ENCODE peak calls at places on chromosome 11, in five cellular contexts. B is heart left ventricle; R is SJSA1; J is sigmoid colon; D is CD8-positive, alpha-beta T cell. Q is an unnamed sample. For H3K36me3 and H3K4me1, the result is how much of the 10 kb centered on the place peaks cover.

GRCh38 chr11:66315921-66316811 is 678 bp downstream of the CD248 start:
- DNase-seq in B (no peak), D (peak), J (no peak), R (peak), Q (no peak)

GRCh38 chr11:7278314-7278917 is 26.7 kb downstream of the SYT9 start:
- DNase-seq in D (no peak), B (no peak), J (no peak), R (no peak), Q (peak)

GRCh38 chr11:19087658-19088057 is 27.1 kb upstream of the MRGPRX2 start:
- DNase-seq in R (no peak), D (no peak), B (no peak), J (no peak), Q (no peak)

GRCh38 chr11:45470151-45471001 is 184.2 kb upstream of the SYT13 start:
- DNase-seq in J (no peak), B (no peak), D (no peak), R (no peak), Q (no peak)

GRCh38 chr11:129853508-129854228 is 38.0 kb downstream of the TMEM45B start:
- DNase-seq in R (no peak), J (no peak), B (no peak), D (peak), Q (no peak)

GRCh38 chr11:124835918-124836317 is 29.3 kb upstream of the ROBO3 start:
- DNase-seq in J (no peak), D (no peak), R (no peak), B (no peak), Q (no peak)

GRCh38 chr11:1168256-1168655 is 10.5 kb downstream of the MUC5AC start:
- DNase-seq in B (no peak), J (peak), D (no peak), R (no peak), Q (no peak)

GRCh38 chr11:65014146-65014960 is at the start of gene ARL2:
- DNase-seq in D (no peak), R (no peak), J (no peak), B (no peak), Q (no peak)

GRCh38 chr11:14386895-14387480 is 28.0 kb upstream of the RRAS2 start:
- DNase-seq in R (peak), J (no peak), D (no peak), B (peak), Q (peak)

GRCh38 chr11:57087966-57088365 is 93.8 kb upstream of the LRRC55 start:
- DNase-seq in B (no peak), J (no peak), D (no peak), R (no peak), Q (no peak)

GRCh38 chr11:94675788-94676187 is 92.4 kb upstream of the AMOTL1 start:
- DNase-seq in D (no peak), B (no peak), J (no peak), R (no peak), Q (no peak)

GRCh38 chr11:5891216-5891800 is 1.7 kb upstream of the OR52E5 start:
- DNase-seq in D (no peak), J (no peak), R (no peak), B (no peak), Q (no peak)

GRCh38 chr11:88402192-88402715 is 64.7 kb upstream of the CTSC start:
- DNase-seq in J (no peak), B (no peak), D (no peak), R (peak), Q (no peak)

GRCh38 chr11:9090488-9091043 is 833 bp downstream of the SCUBE2 start:
- DNase-seq in B (no peak), J (no peak), D (no peak), R (no peak), Q (no peak)

GRCh38 chr11:82146789-82147188 is 586.9 kb downstream of the FAM181B start:
- DNase-seq in R (no peak), J (no peak), B (no peak), D (no peak), Q (no peak)

GRCh38 chr11:15327786-15328231 is 213.1 kb downstream of the INSC start:
- DNase-seq in B (peak), D (no peak), R (peak), J (no peak), Q (peak)

GRCh38 chr11:14894657-14895598 is 2.9 kb upstream of the CYP2R1 start:
- DNase-seq in D (no peak), B (peak), R (no peak), J (peak), Q (no peak)

GRCh38 chr11:117239295-117239694 is 6.8 kb downstream of the RNF214 start:
- DNase-seq in R (peak), D (no peak), B (no peak), J (no peak), Q (no peak)

GRCh38 chr11:72014761-72015320 is 16.1 kb downstream of the IL18BP start:
- DNase-seq in R (no peak), D (no peak), B (no peak), J (no peak), Q (no peak)

GRCh38 chr11:75424396-75424795 is 8.6 kb downstream of the KLHL35 start:
- DNase-seq in R (no peak), J (no peak), D (no peak), B (no peak), Q (no peak)

GRCh38 chr11:130247289-130247688 is 67.4 kb downstream of the ZBTB44 start:
- DNase-seq in B (no peak), D (no peak), R (no peak), J (no peak), Q (no peak)

GRCh38 chr11:93498099-93499040 is 44.8 kb downstream of the SMCO4 start:
- DNase-seq in D (no peak), J (no peak), R (no peak), B (no peak), Q (no peak)

DNA sequence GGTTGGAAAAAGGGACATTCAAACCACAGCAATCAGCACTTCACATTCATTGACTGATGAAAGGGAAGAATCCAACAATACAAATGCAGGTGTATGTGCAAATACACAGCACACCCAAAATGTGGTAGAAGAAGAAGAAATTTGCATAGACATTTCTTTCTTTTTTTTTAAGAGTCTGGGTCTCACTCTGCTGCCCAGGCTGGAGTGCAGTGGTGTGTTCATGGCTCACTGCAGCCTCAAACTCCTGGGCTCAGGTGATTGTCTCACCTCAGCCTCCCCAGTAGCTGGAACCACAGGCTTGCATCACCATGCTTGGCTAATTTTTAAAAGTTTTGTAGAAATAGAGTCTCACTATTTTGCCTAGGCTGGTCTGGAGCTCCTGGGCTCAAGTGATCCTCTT is 21.9 kb downstream of the CARS1 start:
- DNase-seq in R (no peak), B (no peak), D (no peak), J (no peak), Q (no peak)
- H3K36me3 ChIP-seq in R (half or more), B (half or more), D (under half), J (under half), Q (under half)

DNA sequence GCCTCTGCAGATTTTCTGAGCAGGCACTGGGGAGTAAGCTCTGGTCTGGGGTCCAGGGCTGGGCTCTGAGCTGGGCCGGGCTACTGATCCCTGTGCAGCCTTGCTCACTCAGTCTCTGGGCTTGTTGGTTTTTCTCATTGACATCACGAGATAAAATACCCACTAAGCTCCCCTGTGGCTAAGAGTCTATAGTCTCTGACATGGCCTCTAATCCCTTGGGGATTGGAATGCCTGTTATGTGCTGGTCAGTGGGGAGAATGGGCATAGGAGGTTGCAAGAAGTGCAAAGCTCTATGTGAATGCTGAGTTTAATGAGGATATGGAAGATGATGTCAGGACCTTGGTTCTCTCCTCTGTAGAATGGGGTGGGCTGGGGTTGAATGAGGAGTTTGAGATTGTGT is 23.3 kb downstream of the ELF5 start:
- DNase-seq in B (no peak), J (no peak), R (no peak), D (no peak), Q (no peak)
- H3K4me1 ChIP-seq in B (under half), J (under half), R (under half), D (under half), Q (under half)

DNA sequence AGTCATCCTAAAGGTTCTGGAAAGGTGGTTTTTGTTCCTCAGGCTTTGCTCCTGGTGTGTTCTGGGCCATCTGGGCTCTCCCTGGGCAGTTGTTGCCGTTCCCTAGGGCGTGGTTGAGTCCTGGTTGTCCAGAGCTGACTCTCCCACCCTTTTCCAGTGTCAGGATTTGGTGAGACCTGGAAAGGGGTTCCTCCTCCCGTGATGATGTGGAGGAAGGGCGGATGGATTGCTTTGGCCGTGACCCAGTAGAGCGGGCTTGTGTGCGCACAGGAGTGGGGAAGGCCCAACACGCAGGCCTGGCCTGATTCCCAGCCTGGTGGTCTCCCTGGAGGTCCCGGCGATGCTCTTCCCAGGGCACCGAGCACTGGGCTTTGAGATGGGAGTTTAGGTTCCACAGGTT is 26.1 kb downstream of the TPCN2 start:
- DNase-seq in D (no peak), B (no peak), R (no peak), J (no peak), Q (no peak)
- H3K36me3 ChIP-seq in D (under half), B (half or more), R (under half), J (under half), Q (under half)

GRCh38 chr11:76659672-76660532 is 10.6 kb downstream of the LRRC32 start:
- DNase-seq in R (no peak), B (peak), J (peak), D (no peak), Q (no peak)
- H3K4me1 ChIP-seq in R (under half), B (under half), J (under half), D (under half), Q (under half)

DNA sequence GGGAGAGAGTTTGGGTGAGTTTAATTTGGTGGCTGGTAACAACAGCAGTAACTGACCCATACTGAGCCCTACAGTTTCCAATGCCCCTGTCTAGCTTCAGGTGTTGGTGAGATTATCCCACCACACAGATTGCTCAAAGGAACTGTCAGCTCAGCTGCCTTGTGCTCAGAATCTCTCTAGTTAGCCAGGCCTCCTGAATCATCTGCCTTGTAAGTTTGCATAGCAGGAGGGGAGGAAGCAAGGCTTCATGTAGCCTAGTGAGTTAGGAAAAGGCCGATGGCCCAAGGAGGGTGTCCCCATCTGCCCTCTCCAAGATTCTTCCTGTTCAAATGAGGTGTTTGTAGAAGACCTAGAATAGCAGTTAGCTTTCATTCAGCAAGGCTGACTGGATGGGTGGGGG is 74.3 kb downstream of the MICAL2 start:
- DNase-seq in J (no peak), D (no peak), R (no peak), B (no peak), Q (no peak)
- H3K36me3 ChIP-seq in J (under half), D (under half), R (under half), B (under half), Q (under half)

GRCh38 chr11:114066046-114066648 is 6.6 kb downstream of the ZBTB16 start:
- DNase-seq in R (no peak), D (no peak), B (no peak), J (peak), Q (no peak)

GRCh38 chr11:114063149-114063828 is 3.8 kb downstream of the ZBTB16 start:
- DNase-seq in R (no peak), D (no peak), B (no peak), J (peak), Q (no peak)

GRCh38 chr11:114064216-114064615 is 4.7 kb downstream of the ZBTB16 start:
- DNase-seq in D (no peak), J (peak), B (no peak), R (no peak), Q (no peak)

GRCh38 chr11:114063829-114064201 is 4.3 kb downstream of the ZBTB16 start:
- DNase-seq in R (no peak), D (no peak), J (peak), B (no peak), Q (no peak)

GRCh38 chr11:114065094-114065493 is 5.6 kb downstream of the ZBTB16 start:
- DNase-seq in B (no peak), D (no peak), R (no peak), J (peak), Q (no peak)
- H3K4me1 ChIP-seq in B (half or more), D (under half), R (under half), J (half or more), Q (under half)

GRCh38 chr11:110587129-110587528 is 125.1 kb downstream of the ARHGAP20 start:
- DNase-seq in R (no peak), J (no peak), D (no peak), B (no peak), Q (no peak)
- H3K36me3 ChIP-seq in R (under half), J (under half), D (under half), B (under half), Q (under half)

GRCh38 chr11:62556872-62557631 is 10.4 kb upstream of the AHNAK start:
- DNase-seq in R (no peak), B (no peak), J (no peak), D (no peak), Q (no peak)
- H3K4me1 ChIP-seq in R (half or more), B (half or more), J (half or more), D (half or more), Q (under half)

GRCh38 chr11:70823771-70824170 is 425.4 kb downstream of the CTTN start:
- DNase-seq in B (no peak), J (no peak), R (no peak), D (no peak), Q (no peak)

GRCh38 chr11:70826541-70826943 is 425.8 kb downstream of the SHANK2 start:
- DNase-seq in D (no peak), R (no peak), J (peak), B (no peak), Q (no peak)

GRCh38 chr11:70825893-70826540 is 426.4 kb downstream of the SHANK2 start:
- DNase-seq in B (no peak), D (no peak), J (no peak), R (no peak), Q (no peak)

GRCh38 chr11:70826950-70827349 is 425.4 kb downstream of the SHANK2 start:
- DNase-seq in J (no peak), B (no peak), D (no peak), R (no peak), Q (no peak)

DNA sequence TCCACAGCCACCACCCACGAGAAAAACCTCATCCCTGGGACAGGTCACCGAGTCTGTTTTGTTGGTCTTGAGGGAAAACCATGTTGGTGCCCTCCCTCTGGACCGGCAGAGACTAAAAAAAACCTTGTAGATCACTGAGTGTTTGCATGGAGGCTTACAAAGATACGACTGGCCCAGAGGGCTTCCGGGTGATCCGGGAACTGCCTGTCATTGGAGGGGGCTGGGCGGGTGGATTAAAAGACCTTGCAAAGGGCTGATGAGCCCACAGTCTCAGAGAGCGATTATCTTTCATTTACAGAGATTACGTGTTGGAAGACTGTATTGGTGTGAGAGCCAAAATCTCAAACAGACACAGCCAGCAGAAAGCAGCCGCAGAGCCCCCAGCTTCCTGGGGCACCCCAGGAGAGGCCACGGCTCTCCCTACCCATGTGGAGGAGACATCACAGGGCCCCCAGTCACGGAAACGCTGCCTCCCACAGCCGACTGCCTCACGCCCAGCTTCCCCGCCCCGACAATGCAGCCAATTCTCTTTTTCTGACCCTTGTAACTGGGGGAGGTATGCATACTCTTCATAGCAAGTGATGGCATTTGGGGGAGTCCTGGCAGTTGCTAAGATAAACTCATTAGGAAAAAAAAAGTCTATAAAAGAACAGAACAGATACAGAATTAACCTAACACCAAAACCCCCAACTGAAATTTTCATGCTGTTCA is 426.4 kb downstream of the CTTN start:
- DNase-seq in D (no peak), J (no peak), B (no peak), R (no peak), Q (no peak)
- H3K36me3 ChIP-seq in D (under half), J (under half), B (under half), R (under half), Q (under half)

GRCh38 chr11:20276661-20277000 is 86.9 kb upstream of the HTATIP2 start:
- DNase-seq in R (no peak), J (no peak), D (no peak), B (no peak), Q (no peak)
- H3K4me1 ChIP-seq in R (under half), J (under half), D (under half), B (under half), Q (under half)